ENCODE peak calls at places on chromosomes 13 and 19, in six cellular contexts. T is H1, Y is HCT116, N is K562, X is WTC11, E is GM12878. S is an unnamed sample.
A peak's percentile ranks its signal among the peaks of the same experiment; 100 is the strongest.

GRCh38 chr13:39189778-39190177 is 151.5 kb downstream of the NHLRC3 start:
- DNase-seq in Y (no peak), E (no peak), T (no peak), X (no peak), N (no peak), S (no peak)

GRCh38 chr19:31586282-31586681 is 237.0 kb upstream of the TSHZ3 start:
- DNase-seq in N (no peak), X (no peak), E (no peak), T (no peak), Y (no peak), S (no peak)

GRCh38 chr19:33740811-33741396 is 55.8 kb upstream of the KCTD15 start:
- DNase-seq in N (peak; percentile 70), X (peak; percentile 81), Y (no peak), E (no peak), T (peak; percentile 84), S (peak; percentile 31)

GRCh38 chr13:87884874-87885273 is 213.7 kb downstream of the SLITRK5 start:
- DNase-seq in T (no peak), N (no peak), X (no peak), E (no peak), Y (no peak), S (no peak)

GRCh38 chr13:49669735-49670309 is 21.5 kb downstream of the EBPL start:
- DNase-seq in E (no peak), Y (peak; percentile 63), X (peak; percentile 64), N (peak; percentile 49), T (peak; percentile 57), S (peak; percentile 60)

GRCh38 chr19:18233224-18233825 is 7.1 kb upstream of the PDE4C start:
- DNase-seq in X (peak; percentile 93), Y (no peak), E (no peak), T (peak; percentile 95), N (peak; percentile 92), S (peak; percentile 39)

GRCh38 chr19:29978139-29978538 is 36.1 kb downstream of the URI1 start:
- DNase-seq in Y (no peak), N (no peak), X (no peak), E (no peak), T (no peak), S (no peak)

GRCh38 chr19:4352701-4353121 is 9.3 kb downstream of the MPND start:
- DNase-seq in T (peak; percentile 83), Y (no peak), E (no peak), N (peak; percentile 74), X (peak; percentile 78), S (peak; percentile 47)

GRCh38 chr13:113184568-113185440 is 23.7 kb downstream of the PCID2 start:
- DNase-seq in Y (no peak), E (no peak), T (no peak), N (no peak), X (no peak), S (no peak)

GRCh38 chr13:98372886-98373285 is 195.8 kb upstream of the RNF113B start:
- DNase-seq in E (no peak), T (no peak), N (no peak), X (no peak), Y (no peak), S (no peak)

GRCh38 chr13:77859450-77859849 is 59.2 kb downstream of the EDNRB start:
- DNase-seq in X (no peak), T (no peak), N (no peak), Y (no peak), E (no peak), S (no peak)

GRCh38 chr13:25490236-25490635 is 118.5 kb downstream of the ATP8A2 start:
- DNase-seq in Y (no peak), N (no peak), X (no peak), E (no peak), T (no peak), S (no peak)

GRCh38 chr13:24528816-24529398 is 16.3 kb upstream of the PARP4 start:
- DNase-seq in E (no peak), N (no peak), Y (no peak), T (no peak), X (no peak), S (no peak)

GRCh38 chr19:6699935-6700334 is 20.5 kb downstream of the C3 start:
- DNase-seq in T (no peak), E (no peak), Y (no peak), N (no peak), X (no peak), S (no peak)

GRCh38 chr13:43755844-43756243 is 30.9 kb downstream of the ENOX1 start:
- DNase-seq in Y (no peak), E (no peak), X (no peak), T (no peak), N (no peak), S (no peak)

GRCh38 chr13:74575729-74576125 is 441.5 kb upstream of the KLF12 start:
- DNase-seq in N (peak; percentile 19), E (no peak), Y (no peak), X (peak; percentile 79), T (peak; percentile 78), S (no peak)

GRCh38 chr13:106376411-106377112 is 158.9 kb downstream of the EFNB2 start:
- DNase-seq in E (no peak), Y (peak; percentile 86), T (no peak), N (no peak), X (no peak), S (no peak)

GRCh38 chr13:39349391-39349790 is 253.6 kb downstream of the LHFPL6 start:
- DNase-seq in E (no peak), X (no peak), N (no peak), T (no peak), Y (no peak), S (no peak)

GRCh38 chr19:3292958-3293529 is 68.6 kb downstream of the CELF5 start:
- DNase-seq in N (no peak), E (no peak), T (no peak), Y (no peak), X (no peak), S (peak; percentile 39)

GRCh38 chr19:15331419-15332310 is 674 bp downstream of the BRD4 start:
- DNase-seq in N (peak; percentile 88), T (peak; percentile 60), X (peak; percentile 48), Y (no peak), E (no peak), S (no peak)

GRCh38 chr19:45336696-45337251 is 3.8 kb upstream of the KLC3 start:
- DNase-seq in E (no peak), X (no peak), N (no peak), Y (no peak), T (no peak), S (no peak)

GRCh38 chr19:17376935-17377600 is at the start of gene PLVAP:
- DNase-seq in E (no peak), N (peak; percentile 71), Y (no peak), T (no peak), X (no peak), S (no peak)

GRCh38 chr13:44147648-44148047 is 226.0 kb upstream of the SERP2 start:
- DNase-seq in E (no peak), X (no peak), T (no peak), N (no peak), Y (no peak), S (no peak)

GRCh38 chr13:97853550-97853949 is 99.9 kb upstream of the IPO5 start:
- DNase-seq in N (no peak), Y (no peak), E (no peak), X (no peak), T (no peak), S (no peak)

GRCh38 chr13:41398494-41399190 is 58.7 kb upstream of the RGCC start:
- DNase-seq in T (no peak), N (no peak), Y (no peak), E (no peak), X (no peak), S (no peak)

GRCh38 chr19:43779820-43780219 is 953 bp downstream of the KCNN4 start:
- DNase-seq in E (no peak), N (no peak), T (no peak), Y (no peak), X (no peak), S (no peak)
- TF ChIP-seq CTCF in E (peak; percentile 47), N (peak; percentile 61), T (no peak), Y (peak; percentile 22), X (no peak), S (peak; percentile 37)

GRCh38 chr13:79448413-79448812 is 32.5 kb upstream of the NDFIP2 start:
- DNase-seq in X (no peak), E (no peak), T (no peak), Y (no peak), N (no peak), S (no peak)

GRCh38 chr13:79455331-79455730 is 25.6 kb upstream of the NDFIP2 start:
- DNase-seq in E (no peak), X (no peak), Y (no peak), N (no peak), T (no peak), S (no peak)

GRCh38 chr13:79447741-79448140 is 33.2 kb upstream of the NDFIP2 start:
- DNase-seq in E (no peak), Y (no peak), T (no peak), N (no peak), X (no peak), S (no peak)

GRCh38 chr13:79450110-79450509 is 30.8 kb upstream of the NDFIP2 start:
- DNase-seq in Y (no peak), X (no peak), E (no peak), T (no peak), N (no peak), S (no peak)

DNA sequence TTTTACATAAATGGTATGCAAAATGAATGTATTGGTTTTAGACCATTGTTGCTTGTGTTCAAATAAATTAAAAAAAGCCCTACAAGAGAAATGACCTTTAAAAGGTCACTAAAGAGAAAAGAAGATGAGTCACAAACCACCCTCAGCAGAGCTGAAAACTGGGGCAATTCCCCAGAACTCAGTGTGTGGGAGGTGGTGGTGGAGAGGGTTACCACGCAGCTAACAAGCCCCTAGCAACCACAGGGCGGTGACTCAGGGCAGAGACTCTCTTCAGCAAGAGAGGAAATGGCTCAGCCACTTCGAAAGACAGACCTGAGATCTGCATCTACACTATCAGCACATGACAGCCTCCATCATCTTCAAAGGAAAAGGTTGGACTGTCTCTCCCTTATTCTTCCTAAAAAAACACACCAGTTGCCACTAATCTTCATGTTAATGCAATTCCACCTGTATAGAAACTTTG is 29.4 kb upstream of the NDFIP2 start:
- DNase-seq in X (peak; percentile 19), E (peak; percentile 71), T (no peak), N (peak; percentile 68), Y (no peak), S (no peak)
- TF ChIP-seq ATF3 in X (no peak), E (no peak), T (no peak), N (peak; percentile 85), Y (no peak), S (no peak)

GRCh38 chr13:33388254-33388998 is 102.9 kb upstream of the STARD13 start:
- DNase-seq in N (no peak), E (no peak), X (no peak), Y (peak; percentile 23), T (no peak), S (no peak)
- TF ChIP-seq CTCF in N (no peak), E (no peak), X (no peak), Y (peak; percentile 57), T (peak; percentile 18), S (no peak)

GRCh38 chr19:10018786-10019185 is 5.5 kb downstream of the RDH8 start:
- DNase-seq in E (no peak), Y (no peak), X (no peak), T (no peak), N (no peak), S (no peak)

GRCh38 chr19:10019246-10019645 is 6.0 kb downstream of the RDH8 start:
- DNase-seq in N (no peak), T (no peak), Y (no peak), X (no peak), E (no peak), S (no peak)

GRCh38 chr19:10020851-10021250 is 7.6 kb downstream of the RDH8 start:
- DNase-seq in N (no peak), T (no peak), Y (no peak), E (no peak), X (no peak), S (no peak)

GRCh38 chr19:10021446-10021845 is 8.2 kb downstream of the RDH8 start:
- DNase-seq in E (no peak), N (no peak), Y (no peak), T (no peak), X (no peak), S (no peak)

GRCh38 chr19:10018219-10018618 is 4.9 kb downstream of the RDH8 start:
- DNase-seq in E (no peak), Y (no peak), N (no peak), X (no peak), T (no peak), S (no peak)
- TF ChIP-seq ATF3 in E (no peak), Y (no peak), N (no peak), X (no peak), T (no peak), S (no peak)